ENCODE peak calls at places on chromosomes 13 and 19, in nine cellular contexts. L is PC-3, J is GF-D8, O is colonic mucosa, B is IMR-90, T is NCI-H1092 treated with DMSO at 0.1 percent for 48 hours, M is fibroblast of pulmonary artery, I is NCI-H1105 treated with DMSO at 0.1 percent for 48 hours, V is neural progenitor cell. F is an unnamed sample.

GRCh38 chr19:35042954-35043604 is 1.6 kb downstream of the HPN start:
- DNase-seq in L (no peak), J (no peak), O (no peak), B (no peak), T (no peak), M (no peak), I (no peak), V (no peak), F (no peak)

GRCh38 chr19:13104848-13105646 is 2.4 kb upstream of the LYL1 start:
- DNase-seq in L (no peak), J (peak), O (no peak), B (no peak), T (no peak), M (no peak), I (no peak), V (no peak), F (no peak)

GRCh38 chr13:72651196-72651595 is 76.2 kb downstream of the MZT1 start:
- DNase-seq in L (peak), J (no peak), O (no peak), B (no peak), T (peak), M (peak), I (peak), V (peak), F (peak)

GRCh38 chr19:28514166-28514565 is 698.8 kb downstream of the UQCRFS1 start:
- DNase-seq in L (no peak), J (no peak), O (no peak), B (no peak), T (no peak), M (no peak), I (no peak), V (no peak), F (no peak)

GRCh38 chr13:65378943-65379519 is 1851.1 kb downstream of the PCDH9 start:
- DNase-seq in L (peak), J (no peak), O (no peak), B (peak), T (peak), M (peak), I (peak), V (peak), F (no peak)

GRCh38 chr19:12833747-12834417 is 497 bp downstream of the RTBDN start:
- DNase-seq in L (peak), J (no peak), O (peak), B (no peak), T (no peak), M (no peak), I (peak), V (peak), F (peak)

GRCh38 chr13:105406551-105406950 is 1128.9 kb downstream of the EFNB2 start:
- DNase-seq in L (no peak), J (no peak), O (no peak), B (no peak), T (no peak), M (no peak), I (no peak), V (no peak), F (no peak)

GRCh38 chr13:44414771-44415170 is 41.1 kb downstream of the SERP2 start:
- DNase-seq in L (no peak), J (peak), O (no peak), B (no peak), T (no peak), M (no peak), I (no peak), V (no peak), F (no peak)

GRCh38 chr13:26880741-26881140 is 120.2 kb upstream of the GPR12 start:
- DNase-seq in L (no peak), J (no peak), O (no peak), B (peak), T (no peak), M (no peak), I (no peak), V (no peak), F (no peak)

GRCh38 chr19:17471410-17472125 is 1.2 kb downstream of the SLC27A1 start:
- DNase-seq in L (no peak), J (no peak), O (no peak), B (no peak), T (no peak), M (no peak), I (no peak), V (no peak), F (no peak)

GRCh38 chr19:49502866-49503581 is 6.8 kb downstream of the RPS11 start:
- DNase-seq in L (peak), J (no peak), O (no peak), B (peak), T (peak), M (peak), I (peak), V (peak), F (peak)

GRCh38 chr13:30792257-30793000 is 57.1 kb downstream of the ALOX5AP start:
- DNase-seq in L (peak), J (no peak), O (peak), B (peak), T (peak), M (peak), I (peak), V (peak), F (peak)

GRCh38 chr19:55686311-55687050 is 11.5 kb downstream of the EPN1 start:
- DNase-seq in L (no peak), J (no peak), O (no peak), B (no peak), T (no peak), M (no peak), I (no peak), V (no peak), F (no peak)

F was measured in small intestine.